ENCODE peak calls at places on chromosome 13, in seven cellular contexts. C is Karpas-422, R is fibroblast of the aortic adventitia, B is fibroblast of mammary gland, Z is neural progenitor cell, I is tibial artery, V is mesendoderm. M is an unnamed sample.

GRCh38 chr13:74695021-74695800 is 561.0 kb upstream of the KLF12 start:
- DNase-seq in C (no peak), I (no peak), Z (no peak), V (peak), R (no peak), B (peak), M (no peak)

GRCh38 chr13:94479559-94480095 is at the start of gene DCT:
- DNase-seq in R (no peak), V (no peak), Z (peak), C (no peak), B (no peak), I (no peak), M (no peak)

GRCh38 chr13:87208636-87209035 is 462.5 kb upstream of the SLITRK5 start:
- DNase-seq in C (no peak), V (peak), Z (no peak), R (no peak), B (no peak), I (no peak), M (no peak)

GRCh38 chr13:94784066-94784465 is 71.7 kb upstream of the SOX21 start:
- DNase-seq in R (peak), I (no peak), C (no peak), Z (no peak), B (peak), V (no peak), M (no peak)

GRCh38 chr13:110312669-110313031 is 5.6 kb downstream of the COL4A2 start:
- DNase-seq in C (no peak), V (peak), R (peak), Z (no peak), B (peak), I (no peak), M (no peak)

GRCh38 chr13:98751397-98752110 is 918 bp downstream of the SLC15A1 start:
- DNase-seq in Z (peak), B (peak), I (no peak), C (no peak), V (peak), R (peak), M (no peak)

GRCh38 chr13:41864658-41865057 is 96.3 kb downstream of the VWA8 start:
- DNase-seq in Z (no peak), R (no peak), I (no peak), B (peak), V (no peak), C (no peak), M (no peak)

GRCh38 chr13:48038763-48039162 is 1.2 kb downstream of the NUDT15 start:
- DNase-seq in R (no peak), Z (peak), B (no peak), V (peak), C (peak), I (no peak), M (no peak)

GRCh38 chr13:103099894-103100293 is 33.7 kb upstream of the SLC10A2 start:
- DNase-seq in I (no peak), Z (no peak), B (no peak), V (no peak), C (no peak), R (no peak), M (no peak)

DNA sequence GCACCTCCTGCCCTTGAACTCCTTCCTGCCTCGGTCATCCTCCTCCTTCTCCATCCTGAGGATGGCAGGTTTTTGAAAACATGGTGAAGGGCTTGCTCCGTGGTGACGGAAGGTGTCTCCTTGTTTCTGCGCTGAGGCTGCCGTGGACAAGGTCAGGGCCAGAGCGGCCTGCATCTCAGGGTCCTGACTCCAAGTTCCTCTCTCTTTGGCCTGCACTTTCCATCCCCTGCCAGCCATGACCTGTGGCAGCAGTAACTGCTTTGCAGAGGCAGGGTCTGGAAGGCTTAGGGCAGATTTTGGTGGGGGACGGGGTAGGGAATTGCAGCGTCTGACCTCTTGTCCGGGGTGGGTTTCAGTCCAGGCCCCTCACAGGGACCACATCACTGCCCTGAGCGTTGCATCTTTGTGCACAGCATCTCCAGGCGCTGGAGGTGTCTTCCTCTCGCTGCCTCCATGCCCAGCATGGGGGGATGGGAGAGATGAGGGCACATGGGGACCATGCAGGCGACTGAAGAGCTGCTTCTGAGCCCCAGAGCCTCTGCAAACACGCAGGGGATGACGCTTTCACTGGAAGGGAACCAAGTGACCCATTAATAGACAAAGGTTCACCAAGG is 216.8 kb downstream of the TEX29 start:
- DNase-seq in C (no peak), R (no peak), B (no peak), I (no peak), Z (no peak), V (no peak), M (no peak)
- H3K4me3 ChIP-seq in C (no peak), R (no peak), B (no peak), I (no peak), Z (no peak), V (no peak), M (no peak)

GRCh38 chr13:38395505-38395803 is 45.8 kb downstream of the UFM1 start:
- DNase-seq in V (peak), R (no peak), I (no peak), Z (no peak), C (no peak), B (no peak), M (no peak)

GRCh38 chr13:38399540-38399939 is 49.9 kb downstream of the UFM1 start:
- DNase-seq in V (no peak), R (no peak), Z (no peak), C (no peak), I (no peak), B (no peak), M (no peak)

GRCh38 chr13:38401276-38401675 is 51.6 kb downstream of the UFM1 start:
- DNase-seq in Z (no peak), C (no peak), R (no peak), I (no peak), B (peak), V (no peak), M (no peak)

GRCh38 chr13:38394777-38395504 is 45.3 kb downstream of the UFM1 start:
- DNase-seq in R (no peak), V (peak), I (no peak), C (no peak), B (peak), Z (no peak), M (no peak)

GRCh38 chr13:38398810-38399493 is 49.3 kb downstream of the UFM1 start:
- DNase-seq in B (peak), V (no peak), C (no peak), I (no peak), R (no peak), Z (no peak), M (no peak)
- H3K4me3 ChIP-seq in B (no peak), V (no peak), C (no peak), I (no peak), R (no peak), Z (no peak), M (no peak)

DNA sequence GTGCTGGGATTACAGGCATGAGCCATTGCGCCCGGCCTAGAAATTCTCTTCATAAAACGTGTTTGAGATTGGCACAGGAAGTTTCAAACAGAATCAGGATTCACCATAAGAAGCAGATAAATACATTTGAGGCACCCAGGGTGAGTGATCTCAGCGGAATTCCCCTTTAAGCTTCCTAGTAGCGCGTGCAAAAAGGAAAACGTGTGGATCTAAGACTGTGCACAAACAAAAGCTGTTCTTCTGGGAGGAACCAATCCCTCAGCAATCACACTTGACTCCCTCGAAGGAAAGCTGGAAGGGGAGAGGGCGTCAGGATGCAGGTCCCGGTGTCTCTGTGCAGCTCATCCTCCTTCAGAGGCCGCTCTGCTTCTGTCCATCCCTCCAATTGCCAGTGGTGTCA is 15.5 kb downstream of the MCF2L start:
- DNase-seq in Z (no peak), R (no peak), B (no peak), C (no peak), I (no peak), V (no peak), M (no peak)
- H3K4me3 ChIP-seq in Z (no peak), R (no peak), B (no peak), C (no peak), I (no peak), V (no peak), M (no peak)

DNA sequence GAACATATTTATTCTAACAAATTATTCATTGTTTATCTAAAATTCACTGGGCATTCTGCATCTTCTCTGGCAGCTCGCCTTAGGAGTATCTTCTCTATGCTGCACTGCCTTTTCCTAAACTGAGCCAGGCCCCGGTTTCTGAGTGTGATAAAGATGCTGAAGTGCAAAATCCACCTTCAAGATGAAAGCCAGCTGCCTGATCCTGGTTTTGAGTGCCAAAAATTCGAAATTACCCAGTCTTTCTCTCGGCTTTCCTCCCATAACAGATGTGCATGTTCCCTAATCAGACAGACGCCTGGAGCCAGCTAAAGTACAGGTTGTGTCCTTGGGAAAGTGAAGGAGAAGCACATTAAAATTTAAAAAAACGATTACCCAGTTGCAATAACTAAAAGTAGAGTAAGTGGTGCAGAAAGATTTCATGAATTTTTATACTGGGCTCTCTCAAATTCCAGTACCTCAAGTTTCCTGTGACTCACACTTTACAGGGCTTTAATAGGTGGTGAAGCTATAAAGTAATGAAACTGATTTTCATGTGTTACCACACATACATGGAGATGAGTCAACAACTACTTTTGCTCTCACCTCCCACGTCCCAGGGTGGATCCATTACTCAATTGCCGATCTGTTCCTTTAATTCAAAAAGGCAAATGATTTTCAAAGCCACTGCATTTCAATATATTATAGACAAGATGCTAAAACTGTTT is 65.0 kb upstream of the GTF2F2 start:
- DNase-seq in V (no peak), I (no peak), B (peak), C (no peak), R (peak), Z (no peak), M (peak)
- H3K4me3 ChIP-seq in V (no peak), I (no peak), B (peak), C (no peak), R (peak), Z (no peak), M (no peak)

DNA sequence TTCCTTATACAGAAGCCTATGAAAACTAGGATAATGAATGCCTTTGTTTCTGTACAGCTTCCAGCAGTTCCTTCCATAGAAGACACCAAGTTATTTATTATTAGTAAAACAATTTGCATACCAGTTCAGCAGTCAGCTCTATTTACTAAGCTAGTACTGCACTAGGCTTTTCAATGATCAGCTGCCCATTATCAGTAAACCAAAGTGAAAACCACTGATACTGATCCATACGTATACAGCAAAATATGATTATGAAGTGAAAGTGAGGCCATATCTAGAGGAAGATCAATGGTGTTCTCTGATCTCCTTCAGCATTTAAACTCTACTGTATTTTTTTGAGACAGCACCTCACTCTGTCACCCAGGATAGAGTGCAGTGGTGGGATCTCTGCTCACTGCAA is 3.2 kb downstream of the TPT1 start:
- DNase-seq in V (no peak), Z (no peak), R (no peak), C (peak), B (no peak), I (no peak), M (no peak)
- H3K4me3 ChIP-seq in V (no peak), Z (no peak), R (peak), C (no peak), B (no peak), I (peak), M (peak)

GRCh38 chr13:80360298-80360827 is 19.4 kb upstream of the SPRY2 start:
- DNase-seq in R (no peak), C (no peak), B (no peak), I (no peak), V (no peak), Z (no peak), M (no peak)
- H3K4me3 ChIP-seq in R (no peak), C (no peak), B (no peak), I (no peak), V (no peak), Z (peak), M (no peak)

GRCh38 chr13:97249797-97250495 is 27.8 kb downstream of the MBNL2 start:
- DNase-seq in R (no peak), V (no peak), Z (no peak), I (no peak), B (no peak), C (no peak), M (no peak)
- H3K4me3 ChIP-seq in R (peak), V (no peak), Z (no peak), I (peak), B (no peak), C (no peak), M (no peak)

DNA sequence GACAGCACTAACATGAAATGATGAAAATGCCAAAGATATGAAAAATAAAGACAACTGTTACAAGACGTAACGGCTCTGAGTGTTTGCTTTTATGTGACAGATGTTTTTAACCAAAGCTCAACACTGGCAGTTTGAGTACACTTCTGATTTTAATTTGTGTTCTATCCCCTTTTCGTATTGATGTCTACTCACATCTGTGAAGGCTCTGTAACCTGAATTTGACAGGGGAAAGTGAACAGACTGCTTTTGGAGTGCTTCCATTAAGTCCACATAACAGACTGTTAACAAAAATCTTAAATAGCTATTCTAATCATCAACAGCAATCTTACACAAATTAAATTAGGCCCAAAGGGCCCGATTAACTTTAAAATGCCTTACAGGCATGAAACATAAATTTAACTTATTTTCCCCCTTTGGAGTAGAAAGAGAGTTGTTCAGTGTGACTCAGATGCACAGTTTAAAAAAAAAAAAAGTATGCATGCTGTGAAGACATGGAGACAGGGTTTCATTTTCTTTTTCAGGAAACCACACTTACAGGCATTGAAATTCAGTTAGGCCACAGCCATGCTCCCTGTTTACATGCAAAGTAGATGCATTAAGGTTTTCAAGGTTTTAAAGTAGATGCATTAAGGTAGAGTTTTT is 16.3 kb upstream of the RNASEH2B start:
- DNase-seq in Z (no peak), R (peak), C (no peak), V (no peak), B (peak), I (no peak), M (no peak)
- H3K4me3 ChIP-seq in Z (no peak), R (no peak), C (no peak), V (no peak), B (no peak), I (no peak), M (no peak)

GRCh38 chr13:79805317-79805716 is 324.4 kb downstream of the NDFIP2 start:
- DNase-seq in B (no peak), R (no peak), I (no peak), V (peak), C (no peak), Z (peak), M (no peak)
- H3K4me3 ChIP-seq in B (no peak), R (no peak), I (no peak), V (no peak), C (no peak), Z (no peak), M (no peak)

GRCh38 chr13:101289764-101290163 is 126.5 kb downstream of the NALCN start:
- DNase-seq in C (peak), V (peak), Z (peak), R (peak), I (no peak), B (peak), M (peak)
- H3K4me3 ChIP-seq in C (no peak), V (no peak), Z (no peak), R (no peak), I (no peak), B (no peak), M (no peak)